ENCODE peak calls at places on chromosome 11, in five cellular contexts. M, O, E, B and Q are unnamed samples.

GRCh38 chr11:22787565-22788162 is 41.9 kb downstream of the SVIP start:
- DNase-seq in M (peak; percentile 17), O (no peak), E (no peak), B (peak; percentile 8), Q (peak; percentile 8)

GRCh38 chr11:73972620-73973449 is 9.8 kb downstream of the UCP2 start:
- DNase-seq in M (no peak), O (no peak), E (no peak), B (no peak), Q (no peak)

GRCh38 chr11:64918056-64918455 is 1.0 kb upstream of the ATG2A start:
- DNase-seq in M (no peak), O (no peak), E (no peak), B (no peak), Q (peak; percentile 37)

GRCh38 chr11:87173185-87174039 is 135.7 kb downstream of the TMEM135 start:
- DNase-seq in M (no peak), O (no peak), E (no peak), B (peak; percentile 38), Q (no peak)

GRCh38 chr11:61680622-61681191 is 516 bp downstream of the DAGLA start:
- DNase-seq in M (no peak), O (no peak), E (no peak), B (no peak), Q (no peak)

GRCh38 chr11:74397531-74398243 is 546 bp downstream of the PGM2L1 start:
- DNase-seq in M (no peak), O (peak; percentile 57), E (peak; percentile 45), B (peak; percentile 86), Q (peak; percentile 55)

GRCh38 chr11:34343153-34343552 is 14.7 kb downstream of the ABTB2 start:
- DNase-seq in M (no peak), O (no peak), E (no peak), B (no peak), Q (no peak)

GRCh38 chr11:76197332-76197731 is 9.0 kb downstream of the WNT11 start:
- DNase-seq in M (no peak), O (no peak), E (no peak), B (no peak), Q (no peak)

GRCh38 chr11:100756556-100756955 is 69.5 kb downstream of the ARHGAP42 start:
- DNase-seq in M (no peak), O (no peak), E (no peak), B (no peak), Q (no peak)

GRCh38 chr11:2708757-2709281 is 9.0 kb upstream of the KCNQ1OT1 start:
- DNase-seq in M (peak; percentile 25), O (no peak), E (no peak), B (no peak), Q (no peak)

GRCh38 chr11:124669193-124669592 is 4.3 kb downstream of the SIAE start:
- DNase-seq in M (peak; percentile 59), O (no peak), E (peak; percentile 51), B (peak; percentile 49), Q (peak; percentile 31)

GRCh38 chr11:35658028-35658948 is 4.3 kb upstream of the TRIM44 start:
- DNase-seq in M (no peak), O (no peak), E (no peak), B (no peak), Q (no peak)

GRCh38 chr11:132911186-132911585 is 621.1 kb downstream of the OPCML start:
- DNase-seq in M (no peak), O (no peak), E (no peak), B (no peak), Q (no peak)

GRCh38 chr11:78740175-78741161 is 165.8 kb upstream of the NARS2 start:
- DNase-seq in M (peak; percentile 95), O (no peak), E (no peak), B (no peak), Q (no peak)

GRCh38 chr11:65399249-65399648 is 12.8 kb downstream of the FRMD8 start:
- DNase-seq in M (no peak), O (no peak), E (no peak), B (no peak), Q (no peak)

GRCh38 chr11:122556605-122557004 is 98.9 kb upstream of the UBASH3B start:
- DNase-seq in M (peak; percentile 54), O (no peak), E (peak; percentile 79), B (no peak), Q (peak; percentile 57)
- TF ChIP-seq CTCF in M (peak; percentile 28), O (peak; percentile 18), E (peak; percentile 65), B (no peak), Q (peak; percentile 41)

GRCh38 chr11:70582886-70583641 is 184.7 kb downstream of the CTTN start:
- DNase-seq in M (no peak), O (peak; percentile 35), E (no peak), B (no peak), Q (no peak)
- H3K9me3 ChIP-seq in M (no peaks in the 10 kb centered on the region), O (no peaks in the 10 kb centered on the region), E (no peaks in the 10 kb centered on the region), B (no peaks in the 10 kb centered on the region), Q (no peaks in the 10 kb centered on the region)

GRCh38 chr11:59263225-59263894 is 50.6 kb upstream of the MPEG1 start:
- DNase-seq in M (no peak), O (no peak), E (peak; percentile 79), B (no peak), Q (no peak)
- TF ChIP-seq CTCF in M (no peak), O (peak; percentile 9), E (peak; percentile 67), B (no peak), Q (no peak)

DNA sequence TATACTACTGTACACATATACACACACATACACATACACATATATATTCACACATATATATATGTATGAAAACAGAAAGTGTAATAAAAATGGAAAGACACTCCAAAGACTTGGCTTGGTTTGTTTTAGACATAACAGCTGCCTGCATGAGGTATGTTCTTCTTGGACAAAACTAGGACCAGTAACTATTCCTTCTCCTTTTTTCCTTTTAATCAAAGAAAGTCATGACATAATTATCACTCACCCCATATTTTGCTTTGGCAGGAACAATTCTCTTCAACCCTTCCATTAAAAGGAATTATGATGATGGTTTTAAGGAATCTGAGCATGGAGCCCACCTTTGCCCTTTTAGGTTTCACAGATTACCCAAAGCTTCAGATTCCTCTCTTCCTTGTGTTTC is at the start of gene OR5D14:
- DNase-seq in M (no peak), O (no peak), E (no peak), B (no peak), Q (no peak)
- H3K9me3 ChIP-seq in M (no peaks in the 10 kb centered on the region), O (no peaks in the 10 kb centered on the region), E (peaks cover 73% of the 10 kb centered on the region), B (no peaks in the 10 kb centered on the region), Q (no peaks in the 10 kb centered on the region)

GRCh38 chr11:119152043-119152442 is 3.2 kb downstream of the ABCG4 start:
- DNase-seq in M (no peak), O (no peak), E (no peak), B (no peak), Q (no peak)

GRCh38 chr11:119155733-119156492 is 7.1 kb downstream of the ABCG4 start:
- DNase-seq in M (peak; percentile 57), O (no peak), E (peak; percentile 59), B (peak; percentile 55), Q (no peak)

GRCh38 chr11:119152604-119153003 is 3.8 kb downstream of the ABCG4 start:
- DNase-seq in M (no peak), O (no peak), E (no peak), B (no peak), Q (no peak)

GRCh38 chr11:119154178-119154577 is 5.3 kb downstream of the ABCG4 start:
- DNase-seq in M (no peak), O (no peak), E (no peak), B (no peak), Q (no peak)

DNA sequence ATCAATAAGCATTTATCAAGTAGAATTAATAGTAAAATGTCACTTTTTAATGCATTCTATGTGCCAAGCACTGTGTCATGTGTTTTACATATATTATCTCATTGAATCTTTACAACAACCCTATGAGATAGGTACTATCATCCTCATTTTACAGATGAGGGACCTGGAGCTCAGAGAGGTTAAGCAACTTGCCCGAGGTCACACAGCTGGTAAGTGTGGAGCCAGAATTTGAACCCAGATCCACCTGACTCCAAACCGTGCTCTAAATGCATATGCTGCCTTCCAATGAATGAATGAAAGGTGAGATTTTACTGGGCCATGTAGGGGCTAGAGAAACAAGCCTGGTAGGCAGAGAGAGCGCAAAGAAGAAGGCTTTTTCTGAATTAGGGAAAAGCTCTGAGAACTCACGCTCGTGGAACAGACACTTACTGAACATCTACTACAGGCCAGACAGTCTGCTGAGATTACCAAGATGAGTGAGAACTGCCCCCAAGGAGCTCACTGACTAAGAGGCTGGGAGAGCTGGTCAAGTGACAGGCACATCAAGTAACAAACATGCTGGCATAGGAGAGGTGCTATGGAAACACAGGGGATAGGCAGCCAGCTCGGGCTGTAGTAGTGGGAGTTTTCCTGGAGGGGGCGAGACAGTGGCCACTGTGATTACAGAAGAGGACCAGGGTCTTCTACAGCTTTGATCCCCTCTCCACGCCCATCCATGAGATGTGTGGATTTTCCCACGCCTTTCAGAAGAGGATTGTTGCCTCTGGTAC is 4.4 kb downstream of the ABCG4 start:
- DNase-seq in M (no peak), O (no peak), E (peak; percentile 61), B (no peak), Q (no peak)
- TF ChIP-seq CTCF in M (peak; percentile 16), O (no peak), E (peak; percentile 53), B (no peak), Q (no peak)

DNA sequence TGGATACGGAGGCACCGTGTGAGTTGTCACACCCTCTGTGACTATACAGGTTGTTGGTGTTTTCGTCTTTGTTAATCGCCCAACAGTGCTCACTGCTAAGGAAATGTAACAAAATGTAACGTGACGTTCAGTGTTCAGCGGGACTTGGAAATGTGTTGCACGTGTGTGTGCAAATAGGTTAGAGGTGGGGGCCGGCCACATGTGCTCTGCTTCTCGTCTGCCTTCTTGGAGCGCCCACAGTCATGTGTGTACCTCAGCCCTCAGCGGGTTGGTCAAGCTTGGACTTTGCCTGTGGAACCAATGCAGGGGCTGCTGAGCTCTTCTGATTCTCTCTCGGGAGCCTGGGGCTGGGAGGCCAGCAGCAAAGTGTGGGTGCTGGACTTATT is 7.4 kb upstream of the SMIM38 start:
- DNase-seq in M (no peak), O (no peak), E (no peak), B (no peak), Q (no peak)
- H3K9me3 ChIP-seq in M (peaks cover 6% of the 10 kb centered on the region), O (no peaks in the 10 kb centered on the region), E (no peaks in the 10 kb centered on the region), B (peaks cover 38% of the 10 kb centered on the region), Q (no peaks in the 10 kb centered on the region)

GRCh38 chr11:14908214-14908880 is 16.3 kb upstream of the CYP2R1 start:
- DNase-seq in M (no peak), O (no peak), E (peak; percentile 39), B (peak; percentile 32), Q (peak; percentile 47)
- TF ChIP-seq CTCF in M (peak; percentile 65), O (peak; percentile 46), E (peak; percentile 78), B (peak; percentile 76), Q (peak; percentile 32)